ENCODE peak calls at places on chromosomes 2 and 18, in six cellular contexts. S is osteocyte, Q is stomach, J is GM23248, C is tibial artery, B is GM12891. W is an unnamed sample.

GRCh38 chr18:13524824-13525223 is 201.5 kb downstream of the FAM210A start:
- DNase-seq in B (no peak), S (peak; percentile 44), Q (no peak), J (no peak), C (no peak), W (no peak)

GRCh38 chr18:8989855-8990254 is 112.6 kb upstream of the NDUFV2 start:
- DNase-seq in Q (no peak), C (no peak), J (no peak), S (no peak), B (no peak), W (no peak)

GRCh38 chr18:78767648-78768071 is 212.0 kb upstream of the SALL3 start:
- DNase-seq in Q (no peak), J (no peak), B (no peak), S (peak; percentile 82), C (no peak), W (no peak)

GRCh38 chr2:170597705-170598420 is 117.3 kb upstream of the SP5 start:
- DNase-seq in S (no peak), C (no peak), B (no peak), Q (no peak), J (peak; percentile 15), W (no peak)

GRCh38 chr18:35005963-35006577 is 35.1 kb upstream of the MAPRE2 start:
- DNase-seq in J (peak; percentile 74), B (peak; percentile 25), Q (no peak), S (no peak), C (no peak), W (no peak)

GRCh38 chr2:145158051-145158586 is 638.2 kb upstream of the ZEB2 start:
- DNase-seq in B (no peak), J (peak; percentile 84), Q (peak; percentile 32), C (peak; percentile 76), S (peak; percentile 85), W (peak; percentile 79)

GRCh38 chr2:85017436-85018048 is 46.6 kb downstream of the KCMF1 start:
- DNase-seq in S (no peak), C (no peak), Q (no peak), J (peak; percentile 47), B (no peak), W (no peak)

GRCh38 chr2:105328281-105329196 is 996 bp downstream of the TGFBRAP1 start:
- DNase-seq in C (peak; percentile 69), B (no peak), Q (peak; percentile 43), S (no peak), J (peak; percentile 23), W (no peak)

W was measured in coronary artery.